ENCODE peak calls at places on chromosome 4, in six cellular contexts. Z is stomach, U is A549, O is uterus, B is prostate gland, X is tibial nerve. M is an unnamed sample.

GRCh38 chr4:159555873-159556272 is 453.0 kb downstream of the RAPGEF2 start:
- DNase-seq in Z (no peak), U (no peak), O (no peak), B (no peak), X (no peak), M (no peak)

GRCh38 chr4:60463846-60464502 is 736.2 kb upstream of the ADGRL3 start:
- DNase-seq in Z (no peak), U (no peak), O (no peak), B (no peak), X (no peak), M (no peak)

GRCh38 chr4:87492617-87493016 is 36.6 kb downstream of the SPARCL1 start:
- DNase-seq in Z (no peak), U (no peak), O (no peak), B (no peak), X (no peak), M (peak)

GRCh38 chr4:13665711-13666660 is 38.5 kb upstream of the BOD1L1 start:
- DNase-seq in Z (no peak), U (no peak), O (no peak), B (no peak), X (no peak), M (no peak)

GRCh38 chr4:145179201-145179860 is 1.1 kb downstream of the OTUD4 start:
- DNase-seq in Z (peak), U (peak), O (peak), B (peak), X (peak), M (peak)

GRCh38 chr4:80446248-80446647 is 110.7 kb downstream of the CFAP299 start:
- DNase-seq in Z (no peak), U (no peak), O (no peak), B (no peak), X (no peak), M (no peak)

GRCh38 chr4:55547461-55547770 is 707 bp upstream of the CLOCK start:
- DNase-seq in Z (no peak), U (no peak), O (no peak), B (no peak), X (no peak), M (no peak)

GRCh38 chr4:134548052-134548628 is 346.6 kb upstream of the PABPC4L start:
- DNase-seq in Z (no peak), U (no peak), O (no peak), B (no peak), X (no peak), M (no peak)

GRCh38 chr4:177699365-177700213 is 257.4 kb upstream of the AGA start:
- DNase-seq in Z (no peak), U (peak), O (no peak), B (no peak), X (no peak), M (no peak)

GRCh38 chr4:20773144-20773997 is 73.1 kb downstream of the PACRGL start:
- DNase-seq in Z (peak), U (peak), O (peak), B (peak), X (no peak), M (peak)

GRCh38 chr4:108991929-108992328 is 229.1 kb upstream of the ETNPPL start:
- DNase-seq in Z (no peak), U (no peak), O (no peak), B (no peak), X (no peak), M (no peak)

GRCh38 chr4:133151681-133152329 is 2.7 kb downstream of the PCDH10 start:
- DNase-seq in Z (no peak), U (peak), O (no peak), B (no peak), X (no peak), M (no peak)

GRCh38 chr4:19051751-19052296 is 1030.3 kb upstream of the LCORL start:
- DNase-seq in Z (no peak), U (no peak), O (no peak), B (no peak), X (no peak), M (no peak)

GRCh38 chr4:166017804-166018203 is 144.8 kb downstream of the TLL1 start:
- DNase-seq in Z (no peak), U (no peak), O (no peak), B (no peak), X (no peak), M (no peak)

GRCh38 chr4:22427676-22428075 is 88.2 kb downstream of the ADGRA3 start:
- DNase-seq in Z (no peak), U (no peak), O (no peak), B (no peak), X (no peak), M (peak)

GRCh38 chr4:64195582-64195981 is 213.7 kb downstream of the TECRL start:
- DNase-seq in Z (no peak), U (no peak), O (no peak), B (no peak), X (no peak), M (no peak)

GRCh38 chr4:138218976-138219375 is 23.2 kb downstream of the SLC7A11 start:
- DNase-seq in Z (no peak), U (no peak), O (no peak), B (no peak), X (no peak), M (no peak)

GRCh38 chr4:12979797-12980196 is 504.3 kb downstream of the RAB28 start:
- DNase-seq in Z (no peak), U (no peak), O (no peak), B (no peak), X (no peak), M (no peak)

GRCh38 chr4:88962430-88962829 is 94.6 kb downstream of the FAM13A start:
- DNase-seq in Z (no peak), U (no peak), O (no peak), B (no peak), X (no peak), M (no peak)

GRCh38 chr4:23923141-23923540 is 33.3 kb upstream of the PPARGC1A start:
- DNase-seq in Z (no peak), U (no peak), O (no peak), B (no peak), X (no peak), M (no peak)

DNA sequence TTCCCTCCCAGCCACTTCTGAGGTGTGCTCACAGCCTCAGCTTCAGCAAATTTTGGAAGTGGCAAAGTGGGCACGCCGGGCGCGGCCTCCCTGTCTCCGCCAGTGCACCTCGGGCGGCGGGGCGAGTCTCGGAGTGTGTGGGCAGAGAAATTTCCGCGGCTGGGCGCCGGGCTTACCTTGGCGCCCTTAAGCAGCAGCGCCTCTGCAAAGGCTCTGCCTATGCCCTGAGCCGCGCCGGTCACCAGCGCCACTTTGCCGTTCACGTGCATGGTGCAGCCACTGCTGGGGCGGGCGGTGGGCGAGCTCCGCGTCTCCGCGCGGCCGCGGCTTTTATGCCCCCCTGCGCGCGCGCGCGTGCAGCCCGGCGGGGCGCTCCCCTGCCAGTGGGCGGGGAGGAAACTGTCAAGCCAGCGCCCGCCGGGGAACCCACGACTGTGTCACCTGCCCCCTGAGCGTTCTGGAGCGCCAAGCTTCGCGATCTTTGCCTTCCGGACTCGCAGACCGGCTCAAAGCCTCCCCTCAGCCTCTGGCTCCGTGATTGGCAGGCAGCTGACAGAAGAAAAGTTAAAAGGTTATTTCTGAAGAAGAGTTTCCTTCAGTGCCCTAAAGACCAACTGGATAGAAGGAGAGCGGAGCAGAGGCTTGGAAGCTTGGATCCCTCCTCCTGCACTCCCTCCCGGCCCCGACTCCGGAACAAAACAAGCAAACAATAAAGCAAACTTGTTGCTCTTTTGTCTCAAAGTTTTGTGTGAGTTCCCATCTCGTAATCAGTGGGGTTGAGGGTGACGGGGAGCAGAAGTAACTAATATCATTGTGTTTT is at the start of gene HPGD:
- DNase-seq in Z (peak), U (peak), O (peak), B (peak), X (no peak), M (peak)
- TF ChIP-seq POLR2A in Z (no peak), U (peak), O (peak), B (no peak), X (no peak), M (peak)

DNA sequence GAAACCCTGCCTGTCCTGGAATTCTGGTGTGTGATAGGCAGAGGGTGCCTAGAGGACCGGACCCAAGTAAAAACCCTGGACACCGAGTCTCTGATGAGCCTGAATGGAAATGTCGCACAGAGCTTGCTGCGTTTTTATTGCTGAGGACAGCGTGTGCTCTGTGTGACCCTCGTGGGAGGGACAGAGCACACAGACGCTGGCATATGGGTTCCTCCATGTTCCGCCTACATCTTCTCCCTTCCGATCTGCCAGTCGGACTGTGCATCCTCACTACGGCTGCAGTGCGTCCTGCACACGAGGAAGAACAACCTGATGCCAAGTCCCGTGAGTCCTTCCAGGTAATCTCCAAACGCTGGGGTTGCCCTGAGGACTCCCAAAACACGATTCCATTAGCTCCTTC is 68.3 kb downstream of the AFAP1 start:
- DNase-seq in Z (no peak), U (no peak), O (no peak), B (no peak), X (no peak), M (no peak)
- H3K27ac ChIP-seq in Z (no peak), U (peak), O (peak), B (peak), X (peak), M (peak)

GRCh38 chr4:978957-979701 is 5.8 kb upstream of the DGKQ start:
- DNase-seq in Z (no peak), U (no peak), O (no peak), B (no peak), X (no peak), M (no peak)
- TF ChIP-seq CTCF in Z (no peak), U (no peak), O (no peak), B (no peak), X (no peak), M (no peak)

GRCh38 chr4:153488719-153489384 is 22.7 kb downstream of the TMEM131L start:
- DNase-seq in Z (no peak), U (no peak), O (no peak), B (no peak), X (no peak), M (no peak)

GRCh38 chr4:153485374-153485773 is 19.2 kb downstream of the TMEM131L start:
- DNase-seq in Z (no peak), U (no peak), O (no peak), B (no peak), X (no peak), M (no peak)

GRCh38 chr4:153488006-153488718 is 22.0 kb downstream of the TMEM131L start:
- DNase-seq in Z (no peak), U (no peak), O (no peak), B (no peak), X (no peak), M (no peak)

GRCh38 chr4:153485860-153486259 is 19.7 kb downstream of the TMEM131L start:
- DNase-seq in Z (no peak), U (no peak), O (no peak), B (no peak), X (no peak), M (no peak)

GRCh38 chr4:153486281-153487151 is 20.4 kb downstream of the TMEM131L start:
- DNase-seq in Z (peak), U (peak), O (peak), B (peak), X (no peak), M (peak)
- TF ChIP-seq POLR2A in Z (no peak), U (no peak), O (no peak), B (no peak), X (no peak), M (no peak)

DNA sequence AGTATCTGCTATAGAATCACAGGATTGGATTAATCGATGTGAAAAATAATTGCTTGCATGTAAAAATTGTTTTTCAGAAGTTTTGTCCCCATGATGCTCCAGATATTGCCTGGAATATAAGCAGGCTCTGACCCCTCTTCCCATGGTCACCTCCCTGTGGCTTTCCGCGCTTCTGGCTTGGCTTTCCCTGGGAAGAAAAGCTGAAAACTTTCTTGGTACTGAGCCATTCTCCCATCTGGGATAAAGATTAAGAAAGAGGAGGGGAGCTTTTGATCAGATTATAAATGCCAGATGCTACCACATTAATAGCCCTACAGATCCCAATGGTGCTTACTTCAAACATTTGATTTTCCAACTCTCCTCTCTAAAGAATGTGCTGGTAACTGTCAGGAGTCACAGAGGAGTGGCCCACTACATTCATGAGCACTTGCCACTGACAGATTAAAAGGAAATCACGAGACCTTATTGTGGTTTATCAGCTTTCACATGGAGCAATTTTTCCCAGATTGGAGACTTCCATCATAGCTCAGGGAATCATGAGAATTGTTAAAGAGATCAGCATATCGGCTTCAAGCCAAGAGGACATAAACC is 54.4 kb upstream of the GAB1 start:
- DNase-seq in Z (no peak), U (no peak), O (no peak), B (no peak), X (no peak), M (no peak)
- H3K27ac ChIP-seq in Z (no peak), U (no peak), O (no peak), B (no peak), X (peak), M (no peak)

GRCh38 chr4:57154191-57154590 is 44.0 kb upstream of the IGFBP7 start:
- DNase-seq in Z (no peak), U (no peak), O (no peak), B (no peak), X (no peak), M (no peak)
- TF ChIP-seq CTCF in Z (no peak), U (no peak), O (no peak), B (no peak), X (no peak), M (no peak)

GRCh38 chr4:1009647-1010521 is 1.5 kb upstream of the FGFRL1 start:
- DNase-seq in Z (peak), U (peak), O (peak), B (peak), X (peak), M (peak)

GRCh38 chr4:1008840-1009646 is 2.4 kb upstream of the FGFRL1 start:
- DNase-seq in Z (peak), U (no peak), O (peak), B (no peak), X (no peak), M (peak)

GRCh38 chr4:1012031-1012739 is 759 bp downstream of the FGFRL1 start:
- DNase-seq in Z (peak), U (peak), O (peak), B (peak), X (peak), M (peak)

GRCh38 chr4:1011022-1011694 is at the start of gene FGFRL1:
- DNase-seq in Z (peak), U (peak), O (peak), B (peak), X (peak), M (peak)

GRCh38 chr4:1010522-1011021 is 854 bp upstream of the FGFRL1 start:
- DNase-seq in Z (peak), U (peak), O (peak), B (peak), X (peak), M (peak)
- TF ChIP-seq POLR2A in Z (no peak), U (no peak), O (no peak), B (peak), X (no peak), M (peak)

GRCh38 chr4:70712604-70713452 is 8.9 kb upstream of the RUFY3 start:
- DNase-seq in Z (no peak), U (no peak), O (no peak), B (no peak), X (no peak), M (no peak)

GRCh38 chr4:70706516-70706915 is 15.2 kb upstream of the RUFY3 start:
- DNase-seq in Z (no peak), U (no peak), O (no peak), B (no peak), X (no peak), M (no peak)

GRCh38 chr4:70711599-70711998 is 10.2 kb upstream of the RUFY3 start:
- DNase-seq in Z (no peak), U (no peak), O (no peak), B (no peak), X (no peak), M (no peak)

GRCh38 chr4:70712150-70712549 is 9.6 kb upstream of the RUFY3 start:
- DNase-seq in Z (no peak), U (no peak), O (no peak), B (no peak), X (no peak), M (no peak)

DNA sequence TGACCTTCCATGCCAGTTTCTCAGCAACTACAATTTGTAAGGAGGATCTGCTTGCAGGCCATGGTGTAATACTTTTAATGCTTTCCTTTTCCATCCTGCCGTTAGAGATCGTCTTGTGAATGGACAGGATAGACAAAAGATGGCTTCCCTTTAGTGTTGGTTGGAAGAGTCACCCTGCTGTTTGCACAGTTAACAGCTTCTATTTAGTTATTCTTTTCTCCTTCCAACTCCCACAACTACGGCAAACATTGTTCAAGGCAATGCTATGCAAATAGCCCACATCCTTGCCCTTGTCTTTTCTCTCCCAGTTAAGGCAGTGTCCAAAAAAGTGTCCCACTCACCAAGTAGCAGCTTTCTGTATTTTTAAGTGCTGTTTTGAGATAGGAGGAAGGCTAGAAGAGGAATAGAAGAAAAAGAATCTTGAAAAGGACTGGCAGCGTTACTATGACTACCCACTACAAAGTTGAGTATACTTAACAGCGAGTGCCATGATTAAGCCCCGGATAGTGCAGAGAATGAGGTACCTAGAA is 12.1 kb upstream of the RUFY3 start:
- DNase-seq in Z (no peak), U (peak), O (no peak), B (peak), X (no peak), M (no peak)
- H3K27ac ChIP-seq in Z (no peak), U (no peak), O (no peak), B (peak), X (no peak), M (no peak)